ENCODE peak calls at places on chromosome 1, in ten cellular contexts. M is tibial artery; A is naive thymus-derived CD4-positive, alpha-beta T cell; W is A549; Q is aorta; S is BE2C; U is mucosa of descending colon; G is tibial nerve; T is neuronal stem cell; B is cardiac muscle cell. C is an unnamed sample.

GRCh38 chr1:188669715-188670114 is 1807.9 kb downstream of the BRINP3 start:
- DNase-seq in Q (no peak), B (no peak), U (no peak), T (no peak), G (no peak), A (no peak), W (no peak), M (no peak), S (peak; percentile 46), C (no peak)

GRCh38 chr1:154453577-154454352 is 48.3 kb upstream of the TDRD10 start:
- DNase-seq in U (no peak), Q (no peak), M (no peak), A (no peak), G (no peak), S (no peak), B (no peak), T (no peak), W (no peak), C (no peak)

GRCh38 chr1:50977575-50978143 is 7.6 kb downstream of the CDKN2C start:
- DNase-seq in T (no peak), A (peak; percentile 31), S (peak; percentile 53), U (peak; percentile 66), M (peak; percentile 81), G (peak; percentile 8), Q (peak; percentile 85), W (no peak), B (peak; percentile 47), C (peak; percentile 61)

GRCh38 chr1:150577557-150578277 is 1.7 kb downstream of the MCL1 start:
- DNase-seq in M (no peak), B (no peak), Q (no peak), W (no peak), T (no peak), A (peak; percentile 64), U (no peak), S (no peak), G (no peak), C (peak; percentile 14)

GRCh38 chr1:7187121-7187510 is 401.9 kb downstream of the CAMTA1 start:
- DNase-seq in W (no peak), T (no peak), Q (no peak), S (no peak), M (no peak), U (no peak), A (no peak), B (no peak), G (no peak), C (no peak)

GRCh38 chr1:230215049-230215448 is 148.0 kb downstream of the GALNT2 start:
- DNase-seq in G (peak; percentile 61), T (no peak), A (no peak), B (peak; percentile 49), W (no peak), Q (peak; percentile 86), U (peak; percentile 45), S (peak; percentile 61), M (peak; percentile 89), C (peak; percentile 34)

GRCh38 chr1:23422313-23422877 is 2.2 kb downstream of the TCEA3 start:
- DNase-seq in S (peak; percentile 77), U (peak; percentile 96), Q (peak; percentile 92), M (peak; percentile 87), W (no peak), T (no peak), G (peak; percentile 53), A (peak; percentile 63), B (peak; percentile 15), C (no peak)

GRCh38 chr1:182143154-182143657 is 81.7 kb upstream of the ZNF648 start:
- DNase-seq in S (peak; percentile 91), A (peak; percentile 87), Q (peak; percentile 98), G (peak; percentile 99), U (peak; percentile 97), M (peak; percentile 96), W (peak; percentile 54), B (peak; percentile 93), T (peak; percentile 88), C (peak; percentile 92)

GRCh38 chr1:233334092-233334491 is 6.6 kb downstream of the MAP3K21 start:
- DNase-seq in T (no peak), A (no peak), W (no peak), M (no peak), Q (no peak), B (no peak), U (no peak), G (no peak), S (no peak), C (peak; percentile 38)

GRCh38 chr1:76124196-76124595 is 49.6 kb downstream of the ST6GALNAC3 start:
- DNase-seq in A (no peak), G (no peak), B (no peak), S (no peak), W (no peak), M (no peak), Q (no peak), T (no peak), U (no peak), C (no peak)

GRCh38 chr1:9317591-9318331 is 25.1 kb downstream of the SPSB1 start:
- DNase-seq in Q (no peak), B (no peak), A (no peak), G (no peak), S (no peak), U (no peak), T (no peak), M (no peak), W (no peak), C (no peak)

GRCh38 chr1:30757976-30758688 is 558 bp upstream of the LAPTM5 start:
- DNase-seq in S (no peak), B (no peak), Q (no peak), T (no peak), U (no peak), W (no peak), A (no peak), M (no peak), G (no peak), C (no peak)

GRCh38 chr1:235893840-235894239 is 27.1 kb upstream of the LYST start:
- DNase-seq in M (no peak), B (no peak), A (no peak), Q (no peak), W (no peak), U (peak; percentile 59), G (no peak), S (no peak), T (no peak), C (no peak)

GRCh38 chr1:154812911-154813816 is 56.9 kb downstream of the KCNN3 start:
- DNase-seq in M (no peak), B (peak; percentile 30), G (no peak), W (no peak), U (no peak), T (peak; percentile 14), A (no peak), S (no peak), Q (no peak), C (peak; percentile 20)

GRCh38 chr1:222910699-222911098 is 95.9 kb downstream of the DISP1 start:
- DNase-seq in T (no peak), G (no peak), S (no peak), Q (no peak), A (no peak), B (no peak), M (no peak), U (no peak), W (no peak), C (no peak)

GRCh38 chr1:1182491-1183220 is 9.0 kb downstream of the TTLL10 start:
- DNase-seq in B (no peak), Q (peak; percentile 73), G (no peak), S (peak; percentile 14), T (no peak), M (no peak), U (no peak), W (no peak), A (no peak), C (peak; percentile 22)

GRCh38 chr1:2301607-2302291 is 73.6 kb downstream of the SKI start:
- DNase-seq in A (peak; percentile 29), Q (no peak), T (no peak), S (no peak), W (no peak), M (no peak), G (no peak), B (no peak), U (no peak), C (no peak)
- H3K4me1 ChIP-seq in A (peaks cover 48% of the 10 kb centered on the region), Q (no peaks in the 10 kb centered on the region), T (peaks cover 8% of the 10 kb centered on the region), S (no peaks in the 10 kb centered on the region), W (no peaks in the 10 kb centered on the region), M (peaks cover 67% of the 10 kb centered on the region), G (peaks cover 41% of the 10 kb centered on the region), B (peaks cover 32% of the 10 kb centered on the region), U (peaks cover 13% of the 10 kb centered on the region), C (no peaks in the 10 kb centered on the region)

GRCh38 chr1:201711101-201711597 is 117.8 kb upstream of the IPO9 start:
- DNase-seq in Q (no peak), M (peak; percentile 80), S (no peak), T (no peak), A (no peak), B (no peak), G (no peak), U (no peak), W (no peak), C (no peak)
- H3K4me1 ChIP-seq in Q (peaks cover 6% of the 10 kb centered on the region), M (peaks cover 71% of the 10 kb centered on the region), S (peaks cover 7% of the 10 kb centered on the region), T (peaks cover 29% of the 10 kb centered on the region), A (no peaks in the 10 kb centered on the region), B (peaks cover 30% of the 10 kb centered on the region), G (peaks cover 55% of the 10 kb centered on the region), U (peaks cover 26% of the 10 kb centered on the region), W (peaks cover 57% of the 10 kb centered on the region), C (peaks cover 3% of the 10 kb centered on the region)

GRCh38 chr1:26284597-26285351 is 4.9 kb downstream of the SH3BGRL3 start:
- DNase-seq in T (no peak), S (peak; percentile 58), A (peak; percentile 82), M (peak; percentile 88), Q (peak; percentile 95), G (peak; percentile 64), W (peak; percentile 64), B (peak; percentile 71), U (peak; percentile 80), C (peak; percentile 88)
- H3K4me1 ChIP-seq in T (peaks cover 41% of the 10 kb centered on the region), S (no peaks in the 10 kb centered on the region), A (peaks cover 91% of the 10 kb centered on the region), M (peaks cover 51% of the 10 kb centered on the region), Q (no peaks in the 10 kb centered on the region), G (peaks cover 73% of the 10 kb centered on the region), W (peaks cover 23% of the 10 kb centered on the region), B (peaks cover 7% of the 10 kb centered on the region), U (peaks cover 45% of the 10 kb centered on the region), C (peaks cover 20% of the 10 kb centered on the region)

GRCh38 chr1:226353698-226354525 is 44.9 kb upstream of the LIN9 start:
- DNase-seq in B (peak; percentile 52), S (no peak), G (no peak), W (no peak), A (no peak), T (no peak), Q (no peak), U (no peak), M (no peak), C (no peak)
- H3K4me1 ChIP-seq in B (peaks cover 67% of the 10 kb centered on the region), S (peaks cover 10% of the 10 kb centered on the region), G (no peaks in the 10 kb centered on the region), W (no peaks in the 10 kb centered on the region), A (no peaks in the 10 kb centered on the region), T (peaks cover 10% of the 10 kb centered on the region), Q (no peaks in the 10 kb centered on the region), U (peaks cover 11% of the 10 kb centered on the region), M (no peaks in the 10 kb centered on the region), C (no peaks in the 10 kb centered on the region)

GRCh38 chr1:159917533-159917932 is 7.8 kb downstream of the TAGLN2 start:
- DNase-seq in U (no peak), S (no peak), W (no peak), B (no peak), T (no peak), A (no peak), G (no peak), M (no peak), Q (peak; percentile 63), C (no peak)
- H3K4me1 ChIP-seq in U (peaks cover 54% of the 10 kb centered on the region), S (peaks cover 22% of the 10 kb centered on the region), W (peaks cover 99% of the 10 kb centered on the region), B (no peaks in the 10 kb centered on the region), T (peaks cover 23% of the 10 kb centered on the region), A (peaks cover 19% of the 10 kb centered on the region), G (peaks cover 13% of the 10 kb centered on the region), M (peaks cover 51% of the 10 kb centered on the region), Q (no peaks in the 10 kb centered on the region), C (peaks cover 19% of the 10 kb centered on the region)

GRCh38 chr1:220881918-220882891 is 3.0 kb downstream of the HLX start:
- DNase-seq in U (peak; percentile 34), G (no peak), A (no peak), W (no peak), S (no peak), B (no peak), Q (peak; percentile 77), M (no peak), T (no peak), C (peak; percentile 92)
- H3K4me1 ChIP-seq in U (peaks cover 15% of the 10 kb centered on the region), G (peaks cover 8% of the 10 kb centered on the region), A (peaks cover 9% of the 10 kb centered on the region), W (peaks cover 18% of the 10 kb centered on the region), S (no peaks in the 10 kb centered on the region), B (peaks cover under 1% of the 10 kb centered on the region), Q (no peaks in the 10 kb centered on the region), M (peaks cover 32% of the 10 kb centered on the region), T (peaks cover 14% of the 10 kb centered on the region), C (peaks cover 68% of the 10 kb centered on the region)